ENCODE peak calls at places on chromosomes 3 and 15, in four cellular contexts. L is amniotic epithelial cell; A is stimulated activated CD4-positive, alpha-beta T cell treated with anti-CD3 and anti-CD28 coated beads, Interleukin-1b, Interleukin-23, amount 100 ng/mL, for 24 hours; K is HT1080. O is an unnamed sample.

GRCh38 chr3:153835540-153835939 is 285.6 kb upstream of the ARHGEF26 start:
- DNase-seq in L (no peak), A (no peak), K (peak; percentile 17), O (no peak)

GRCh38 chr15:34644061-34644460 is 60.6 kb upstream of the GOLGA8B start:
- DNase-seq in L (peak; percentile 94), A (no peak), K (peak; percentile 86), O (peak; percentile 84)

GRCh38 chr3:139416275-139416674 is 26.8 kb upstream of the COPB2 start:
- DNase-seq in L (no peak), A (no peak), K (no peak), O (no peak)

GRCh38 chr3:130635285-130635684 is 111.3 kb downstream of the PIK3R4 start:
- DNase-seq in L (no peak), A (no peak), K (no peak), O (no peak)

GRCh38 chr3:67109651-67110204 is 111.6 kb downstream of the KBTBD8 start:
- DNase-seq in L (peak; percentile 71), A (no peak), K (peak; percentile 73), O (peak; percentile 54)

GRCh38 chr15:95260856-95261255 is 1029.5 kb downstream of the MCTP2 start:
- DNase-seq in L (no peak), A (no peak), K (no peak), O (no peak)

GRCh38 chr15:43255376-43255775 is 11.4 kb downstream of the TGM5 start:
- DNase-seq in L (no peak), A (no peak), K (no peak), O (no peak)

GRCh38 chr15:45429974-45430792 is 51.8 kb upstream of the GATM start:
- DNase-seq in L (peak; percentile 24), A (peak; percentile 79), K (no peak), O (peak; percentile 43)

GRCh38 chr15:44215594-44215993 is 20.5 kb upstream of the FRMD5 start:
- DNase-seq in L (peak; percentile 81), A (no peak), K (peak; percentile 99), O (peak; percentile 98)

GRCh38 chr3:15959434-15959811 is 161.6 kb upstream of the ANKRD28 start:
- DNase-seq in L (no peak), A (no peak), K (no peak), O (peak; percentile 16)

GRCh38 chr3:66499881-66500574 is 794 bp downstream of the LRIG1 start:
- DNase-seq in L (no peak), A (no peak), K (peak; percentile 8), O (peak; percentile 32)